ENCODE peak calls at places on chromosomes 2 and 18, in four cellular contexts. R is CD8-positive, alpha-beta memory T cell; F is GM23248; G is CD8-positive, alpha-beta T cell. H is an unnamed sample. For H3K36me3, the result is how much of the 10 kb centered on the place peaks cover.

GRCh38 chr18:50836521-50836957 is 16.7 kb upstream of the MRO start:
- DNase-seq in G (no peak), R (no peak), F (peak), H (no peak)

GRCh38 chr2:99444222-99444621 is 45.6 kb downstream of the REV1 start:
- DNase-seq in R (no peak), G (no peak), F (no peak), H (no peak)

GRCh38 chr2:236746833-236747232 is 177.2 kb downstream of the ACKR3 start:
- DNase-seq in F (no peak), R (no peak), G (no peak), H (no peak)

GRCh38 chr2:108399479-108399878 is 21.7 kb downstream of the SULT1C4 start:
- DNase-seq in F (peak), R (no peak), G (no peak), H (no peak)

GRCh38 chr2:224885836-224886547 is 156.3 kb downstream of the DOCK10 start:
- DNase-seq in R (no peak), F (peak), G (no peak), H (no peak)

GRCh38 chr18:59145055-59145454 is 5.4 kb downstream of the SEC11C start:
- DNase-seq in F (no peak), G (no peak), R (no peak), H (no peak)

GRCh38 chr2:129767987-129768386 is 211.5 kb upstream of the RAB6C start:
- DNase-seq in R (no peak), F (no peak), G (no peak), H (no peak)

GRCh38 chr2:70024284-70024683 is 62.9 kb upstream of the ASPRV1 start:
- DNase-seq in G (no peak), F (no peak), R (no peak), H (no peak)

GRCh38 chr2:136305517-136306192 is 187.7 kb upstream of the CXCR4 start:
- DNase-seq in R (no peak), G (peak), F (no peak), H (no peak)

GRCh38 chr2:200435379-200435778 is 74.5 kb downstream of the KCTD18 start:
- DNase-seq in R (no peak), G (no peak), F (peak), H (no peak)

GRCh38 chr2:10350666-10351215 is 48.0 kb downstream of the HPCAL1 start:
- DNase-seq in G (no peak), R (no peak), F (no peak), H (no peak)

GRCh38 chr2:235505210-235505741 is 11.4 kb downstream of the AGAP1 start:
- DNase-seq in R (no peak), F (no peak), G (no peak), H (no peak)

GRCh38 chr2:95115418-95115817 is 6.2 kb downstream of the MRPS5 start:
- DNase-seq in F (peak), G (peak), R (peak), H (peak)

GRCh38 chr2:235607541-235608199 is 113.8 kb downstream of the AGAP1 start:
- DNase-seq in G (no peak), F (peak), R (no peak), H (no peak)

DNA sequence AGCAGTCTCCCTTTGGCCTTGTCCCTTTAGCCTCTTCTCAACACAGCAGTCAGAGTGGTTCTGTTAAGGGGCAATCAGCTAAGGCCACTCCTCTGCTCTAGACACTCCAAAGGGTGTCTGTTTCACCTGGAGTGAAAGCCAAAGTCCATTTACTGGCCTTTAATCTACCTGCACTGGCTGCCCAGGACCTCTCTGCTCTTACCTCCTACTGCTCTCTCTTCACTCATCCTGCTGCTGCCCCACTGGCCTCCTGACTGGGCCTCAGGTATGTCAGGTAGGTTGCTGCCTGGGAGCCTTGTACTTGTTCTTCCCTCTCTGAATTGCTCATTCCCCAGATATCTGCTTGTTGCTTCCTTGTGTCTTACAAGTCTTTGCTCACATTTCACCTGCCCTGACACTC is 68.2 kb downstream of the PIKFYVE start:
- DNase-seq in G (no peak), R (no peak), F (no peak), H (no peak)
- H3K36me3 ChIP-seq in G (under half), R (under half), F (half or more), H (half or more)

DNA sequence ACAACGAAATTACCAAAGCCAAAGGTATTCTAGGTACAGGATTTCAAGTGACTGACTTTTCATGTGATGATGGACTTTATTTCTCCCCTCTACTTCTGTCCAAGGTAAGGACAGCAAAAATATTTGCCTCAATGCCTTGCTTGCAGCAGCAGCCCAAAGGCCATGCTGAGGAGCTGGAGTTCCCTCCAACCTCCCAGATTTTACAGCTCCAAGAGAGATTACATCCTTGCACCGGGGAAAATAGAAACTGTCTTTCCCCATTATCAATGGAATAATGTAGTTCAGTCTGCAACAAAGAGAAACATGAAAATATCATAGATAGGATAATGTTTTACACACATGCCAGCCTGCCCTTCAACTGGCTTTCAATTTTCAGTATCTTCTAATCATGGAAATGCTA is 13.5 kb downstream of the HSPD1 start:
- DNase-seq in F (no peak), R (no peak), G (no peak), H (no peak)
- H3K36me3 ChIP-seq in F (half or more), R (under half), G (under half), H (half or more)

DNA sequence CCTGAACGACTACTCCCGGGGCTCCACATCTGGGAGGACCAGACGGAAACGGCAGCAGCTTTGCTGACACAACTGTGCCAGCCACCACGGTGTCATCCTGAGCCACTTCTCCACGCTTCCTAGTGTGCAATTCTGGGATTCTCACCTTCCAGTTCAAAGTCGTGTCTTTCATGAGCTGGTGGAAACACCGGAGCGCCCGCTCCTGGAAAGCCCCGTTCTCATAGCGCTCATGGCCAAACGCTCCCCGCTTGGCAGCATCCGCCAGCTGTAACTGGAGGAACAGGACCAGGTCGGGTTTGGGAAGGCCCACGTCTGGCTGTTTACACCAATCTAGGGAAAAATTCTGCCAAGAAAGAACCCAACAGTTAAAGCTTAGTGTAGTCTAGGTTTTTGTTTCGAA is 8.3 kb downstream of the DTYMK start:
- DNase-seq in R (no peak), F (no peak), G (no peak), H (no peak)
- H3K36me3 ChIP-seq in R (under half), F (under half), G (under half), H (under half)

GRCh38 chr2:20634430-20635095 is 16.3 kb downstream of the HS1BP3 start:
- DNase-seq in F (peak), R (no peak), G (no peak), H (peak)

GRCh38 chr2:20637147-20637546 is 13.8 kb downstream of the HS1BP3 start:
- DNase-seq in R (no peak), F (peak), G (no peak), H (peak)

GRCh38 chr2:20638014-20638413 is 12.9 kb downstream of the HS1BP3 start:
- DNase-seq in G (no peak), F (no peak), R (no peak), H (peak)

GRCh38 chr2:20635096-20635475 is 15.8 kb downstream of the HS1BP3 start:
- DNase-seq in F (no peak), R (no peak), G (no peak), H (peak)

GRCh38 chr2:20635698-20636584 is 15.0 kb downstream of the HS1BP3 start:
- DNase-seq in G (no peak), R (peak), F (peak), H (peak)
- H3K36me3 ChIP-seq in G (under half), R (under half), F (under half), H (under half)

GRCh38 chr18:77329651-77330050 is 80.0 kb downstream of the GALR1 start:
- DNase-seq in G (no peak), R (no peak), F (no peak), H (no peak)

GRCh38 chr18:77321823-77322805 is 72.5 kb downstream of the GALR1 start:
- DNase-seq in F (no peak), G (no peak), R (no peak), H (no peak)

GRCh38 chr18:77320960-77321559 is 71.4 kb downstream of the GALR1 start:
- DNase-seq in R (no peak), G (no peak), F (no peak), H (no peak)

GRCh38 chr18:77323640-77324370 is 74.2 kb downstream of the GALR1 start:
- DNase-seq in G (no peak), F (no peak), R (no peak), H (peak)
- H3K36me3 ChIP-seq in G (under half), F (under half), R (under half), H (under half)

H was measured in left ventricle myocardium inferior.